ENCODE peak calls at places on chromosomes 3 and 15, in four cellular contexts. D is Caco-2, K is body of pancreas, V is stomach. Y is an unnamed sample.

GRCh38 chr3:182234881-182235280 is 523.2 kb downstream of the SOX2 start:
- DNase-seq in K (no peak), V (no peak), D (no peak), Y (no peak)

GRCh38 chr3:55615694-55616310 is 128.7 kb upstream of the WNT5A start:
- DNase-seq in D (no peak), V (no peak), K (no peak), Y (no peak)

GRCh38 chr3:179037361-179037760 is 34.2 kb downstream of the ZMAT3 start:
- DNase-seq in D (no peak), K (no peak), V (no peak), Y (no peak)

GRCh38 chr3:32310336-32310735 is 71.9 kb downstream of the CMTM8 start:
- DNase-seq in D (no peak), K (no peak), V (no peak), Y (no peak)

GRCh38 chr3:184160456-184160855 is 5.3 kb downstream of the DVL3 start:
- DNase-seq in D (no peak), V (no peak), K (no peak), Y (no peak)

GRCh38 chr3:29370451-29371420 is 89.9 kb downstream of the RBMS3 start:
- DNase-seq in K (no peak), D (no peak), V (no peak), Y (no peak)

GRCh38 chr3:156174229-156174847 is 54.0 kb downstream of the KCNAB1 start:
- DNase-seq in V (no peak), K (no peak), D (peak; percentile 10), Y (no peak)

GRCh38 chr3:190265126-190265525 is 57.1 kb downstream of the CLDN1 start:
- DNase-seq in V (no peak), D (no peak), K (no peak), Y (no peak)

GRCh38 chr15:68425428-68426060 is 6.4 kb downstream of the ITGA11 start:
- DNase-seq in V (no peak), K (no peak), D (no peak), Y (no peak)

GRCh38 chr15:38885001-38885400 is 320.4 kb upstream of the RASGRP1 start:
- DNase-seq in D (no peak), V (no peak), K (no peak), Y (no peak)

GRCh38 chr3:15339786-15340215 is 7.4 kb upstream of the SH3BP5 start:
- DNase-seq in V (no peak), D (no peak), K (no peak), Y (no peak)

GRCh38 chr3:171791695-171792082 is 18.6 kb downstream of the PLD1 start:
- DNase-seq in K (no peak), D (no peak), V (no peak), Y (no peak)

GRCh38 chr3:124886168-124887051 is 755 bp downstream of the ITGB5 start:
- DNase-seq in D (peak; percentile 81), K (peak; percentile 71), V (peak; percentile 71), Y (no peak)

GRCh38 chr3:16048435-16049318 is 125.8 kb upstream of the GALNT15 start:
- DNase-seq in D (peak; percentile 74), K (peak; percentile 44), V (peak; percentile 41), Y (peak; percentile 6)

GRCh38 chr3:127569160-127569559 is 21.4 kb downstream of the TPRA1 start:
- DNase-seq in V (no peak), D (no peak), K (no peak), Y (no peak)

GRCh38 chr15:67067930-67068542 is 2.6 kb downstream of the SMAD3 start:
- DNase-seq in D (peak; percentile 18), K (no peak), V (no peak), Y (no peak)

GRCh38 chr3:192916455-192917257 is 1.0 kb downstream of the MB21D2 start:
- DNase-seq in V (peak; percentile 63), D (peak; percentile 65), K (peak; percentile 58), Y (no peak)

GRCh38 chr3:51139616-51140015 is 245.5 kb upstream of the MANF start:
- DNase-seq in K (no peak), V (no peak), D (no peak), Y (no peak)

GRCh38 chr15:31270767-31271166 is 55.9 kb upstream of the KLF13 start:
- DNase-seq in K (no peak), V (peak; percentile 17), D (no peak), Y (no peak)

GRCh38 chr3:30232142-30232541 is 374.3 kb upstream of the TGFBR2 start:
- DNase-seq in K (no peak), D (no peak), V (no peak), Y (no peak)

GRCh38 chr3:78096488-78097255 is 1056.8 kb downstream of the ROBO2 start:
- DNase-seq in D (no peak), K (no peak), V (no peak), Y (no peak)

GRCh38 chr3:45088543-45088942 is 57.6 kb downstream of the CDCP1 start:
- DNase-seq in V (peak; percentile 89), K (peak; percentile 94), D (no peak), Y (no peak)

GRCh38 chr15:59553879-59554735 is 57.5 kb upstream of the GCNT3 start:
- DNase-seq in V (no peak), K (no peak), D (peak; percentile 79), Y (no peak)

GRCh38 chr15:70504305-70504951 is 258.9 kb downstream of the UACA start:
- DNase-seq in V (peak; percentile 47), K (peak; percentile 48), D (no peak), Y (no peak)

GRCh38 chr3:177746259-177747021 is 549.2 kb upstream of the TBL1XR1 start:
- DNase-seq in V (no peak), K (no peak), D (no peak), Y (no peak)

GRCh38 chr3:170811928-170812591 is 57.9 kb downstream of the RPL22L1 start:
- DNase-seq in K (peak; percentile 73), V (peak; percentile 73), D (peak; percentile 79), Y (no peak)

GRCh38 chr3:9183811-9184463 is 65.5 kb downstream of the SRGAP3 start:
- DNase-seq in D (no peak), V (no peak), K (no peak), Y (no peak)

GRCh38 chr3:126959144-126959920 is 23.6 kb upstream of the PLXNA1 start:
- DNase-seq in K (peak; percentile 7), V (no peak), D (no peak), Y (no peak)

GRCh38 chr15:59222106-59222505 is 15.5 kb downstream of the LDHAL6B start:
- DNase-seq in D (no peak), V (no peak), K (no peak), Y (no peak)

GRCh38 chr15:93018574-93018973 is 70.4 kb downstream of the RGMA start:
- DNase-seq in V (no peak), D (peak; percentile 30), K (no peak), Y (no peak)